ENCODE peak calls at places on chromosomes 1 and 21, in ten cellular contexts. One of them, this sample, is unnamed.

GRCh38 chr1:114510235-114511047 is 562 bp downstream of the TRIM33 start:
- DNase-seq in brain microvascular endothelial cell: peak; percentile 12
- DNase-seq in non-pigmented ciliary epithelial cell: no peak
- DNase-seq in cardiac muscle cell: peak; percentile 43
- DNase-seq in activated T-cell treated with anti-CD3 and anti-CD28 coated beads, Interleukin-2, amount 50 U/mL, for 48 hours: peak; percentile 69
- DNase-seq in foreskin keratinocyte: no peak
- DNase-seq in GM13976: no peak
- DNase-seq in EL: peak; percentile 23
- DNase-seq in iPS DF 6.9: no peak
- DNase-seq in HS-5: peak; percentile 10
- DNase-seq in this sample: peak; percentile 59

GRCh38 chr1:231206856-231207255 is 34.2 kb upstream of the GNPAT start:
- DNase-seq in brain microvascular endothelial cell: peak; percentile 34
- DNase-seq in non-pigmented ciliary epithelial cell: no peak
- DNase-seq in cardiac muscle cell: peak; percentile 36
- DNase-seq in activated T-cell treated with anti-CD3 and anti-CD28 coated beads, Interleukin-2, amount 50 U/mL, for 48 hours: no peak
- DNase-seq in foreskin keratinocyte: no peak
- DNase-seq in GM13976: no peak
- DNase-seq in EL: peak; percentile 21
- DNase-seq in iPS DF 6.9: no peak
- DNase-seq in HS-5: no peak
- DNase-seq in this sample: no peak

GRCh38 chr1:82759035-82759434 is 958.3 kb downstream of the ADGRL2 start:
- DNase-seq in brain microvascular endothelial cell: no peak
- DNase-seq in non-pigmented ciliary epithelial cell: no peak
- DNase-seq in cardiac muscle cell: no peak
- DNase-seq in activated T-cell treated with anti-CD3 and anti-CD28 coated beads, Interleukin-2, amount 50 U/mL, for 48 hours: no peak
- DNase-seq in foreskin keratinocyte: no peak
- DNase-seq in GM13976: no peak
- DNase-seq in EL: no peak
- DNase-seq in iPS DF 6.9: no peak
- DNase-seq in HS-5: no peak
- DNase-seq in this sample: no peak

GRCh38 chr1:67472056-67472455 is 41.9 kb upstream of the SERBP1 start:
- DNase-seq in brain microvascular endothelial cell: no peak
- DNase-seq in non-pigmented ciliary epithelial cell: no peak
- DNase-seq in cardiac muscle cell: no peak
- DNase-seq in activated T-cell treated with anti-CD3 and anti-CD28 coated beads, Interleukin-2, amount 50 U/mL, for 48 hours: no peak
- DNase-seq in foreskin keratinocyte: no peak
- DNase-seq in GM13976: no peak
- DNase-seq in EL: no peak
- DNase-seq in iPS DF 6.9: no peak
- DNase-seq in HS-5: no peak
- DNase-seq in this sample: no peak

GRCh38 chr1:230877139-230877923 is 9.0 kb upstream of the C1orf198 start:
- DNase-seq in brain microvascular endothelial cell: peak; percentile 66
- DNase-seq in non-pigmented ciliary epithelial cell: no peak
- DNase-seq in cardiac muscle cell: peak; percentile 46
- DNase-seq in activated T-cell treated with anti-CD3 and anti-CD28 coated beads, Interleukin-2, amount 50 U/mL, for 48 hours: no peak
- DNase-seq in foreskin keratinocyte: no peak
- DNase-seq in GM13976: no peak
- DNase-seq in EL: peak; percentile 72
- DNase-seq in iPS DF 6.9: no peak
- DNase-seq in HS-5: no peak
- DNase-seq in this sample: no peak

GRCh38 chr21:42997053-42997452 is 22.7 kb downstream of the PKNOX1 start:
- DNase-seq in brain microvascular endothelial cell: peak; percentile 92
- DNase-seq in non-pigmented ciliary epithelial cell: peak; percentile 92
- DNase-seq in cardiac muscle cell: peak; percentile 96
- DNase-seq in activated T-cell treated with anti-CD3 and anti-CD28 coated beads, Interleukin-2, amount 50 U/mL, for 48 hours: peak; percentile 29
- DNase-seq in foreskin keratinocyte: peak; percentile 47
- DNase-seq in GM13976: no peak
- DNase-seq in EL: peak; percentile 94
- DNase-seq in iPS DF 6.9: no peak
- DNase-seq in HS-5: peak; percentile 92
- DNase-seq in this sample: no peak

GRCh38 chr21:42375141-42375905 is 9.0 kb upstream of the TFF1 start:
- DNase-seq in brain microvascular endothelial cell: no peak
- DNase-seq in non-pigmented ciliary epithelial cell: no peak
- DNase-seq in cardiac muscle cell: no peak
- DNase-seq in activated T-cell treated with anti-CD3 and anti-CD28 coated beads, Interleukin-2, amount 50 U/mL, for 48 hours: peak; percentile 35
- DNase-seq in foreskin keratinocyte: no peak
- DNase-seq in GM13976: no peak
- DNase-seq in EL: no peak
- DNase-seq in iPS DF 6.9: no peak
- DNase-seq in HS-5: no peak
- DNase-seq in this sample: no peak

GRCh38 chr1:51484591-51484990 is 34.5 kb downstream of the EPS15 start:
- DNase-seq in brain microvascular endothelial cell: peak; percentile 5
- DNase-seq in non-pigmented ciliary epithelial cell: no peak
- DNase-seq in cardiac muscle cell: no peak
- DNase-seq in activated T-cell treated with anti-CD3 and anti-CD28 coated beads, Interleukin-2, amount 50 U/mL, for 48 hours: no peak
- DNase-seq in foreskin keratinocyte: peak; percentile 7
- DNase-seq in GM13976: no peak
- DNase-seq in EL: peak; percentile 21
- DNase-seq in iPS DF 6.9: no peak
- DNase-seq in HS-5: no peak
- DNase-seq in this sample: no peak

GRCh38 chr1:76314730-76315129 is 240.2 kb downstream of the ST6GALNAC3 start:
- DNase-seq in brain microvascular endothelial cell: no peak
- DNase-seq in non-pigmented ciliary epithelial cell: peak; percentile 1
- DNase-seq in cardiac muscle cell: no peak
- DNase-seq in activated T-cell treated with anti-CD3 and anti-CD28 coated beads, Interleukin-2, amount 50 U/mL, for 48 hours: no peak
- DNase-seq in foreskin keratinocyte: no peak
- DNase-seq in GM13976: no peak
- DNase-seq in EL: no peak
- DNase-seq in iPS DF 6.9: no peak
- DNase-seq in HS-5: no peak
- DNase-seq in this sample: no peak

GRCh38 chr21:29376556-29376955 is 77.8 kb downstream of the BACH1 start:
- DNase-seq in brain microvascular endothelial cell: peak; percentile 15
- DNase-seq in non-pigmented ciliary epithelial cell: no peak
- DNase-seq in cardiac muscle cell: peak; percentile 34
- DNase-seq in activated T-cell treated with anti-CD3 and anti-CD28 coated beads, Interleukin-2, amount 50 U/mL, for 48 hours: peak; percentile 74
- DNase-seq in foreskin keratinocyte: no peak
- DNase-seq in GM13976: peak; percentile 55
- DNase-seq in EL: peak; percentile 43
- DNase-seq in iPS DF 6.9: peak; percentile 50
- DNase-seq in HS-5: no peak
- DNase-seq in this sample: no peak

GRCh38 chr1:60583696-60584095 is 498.7 kb upstream of the NFIA start:
- DNase-seq in brain microvascular endothelial cell: no peak
- DNase-seq in non-pigmented ciliary epithelial cell: no peak
- DNase-seq in cardiac muscle cell: no peak
- DNase-seq in activated T-cell treated with anti-CD3 and anti-CD28 coated beads, Interleukin-2, amount 50 U/mL, for 48 hours: no peak
- DNase-seq in foreskin keratinocyte: no peak
- DNase-seq in GM13976: no peak
- DNase-seq in EL: no peak
- DNase-seq in iPS DF 6.9: no peak
- DNase-seq in HS-5: no peak
- DNase-seq in this sample: no peak

GRCh38 chr21:33655591-33656221 is 13.4 kb downstream of the ITSN1 start:
- DNase-seq in brain microvascular endothelial cell: peak; percentile 85
- DNase-seq in non-pigmented ciliary epithelial cell: peak; percentile 95
- DNase-seq in cardiac muscle cell: peak; percentile 87
- DNase-seq in activated T-cell treated with anti-CD3 and anti-CD28 coated beads, Interleukin-2, amount 50 U/mL, for 48 hours: no peak
- DNase-seq in foreskin keratinocyte: peak; percentile 95
- DNase-seq in GM13976: no peak
- DNase-seq in EL: peak; percentile 97
- DNase-seq in iPS DF 6.9: no peak
- DNase-seq in HS-5: peak; percentile 97
- DNase-seq in this sample: no peak

GRCh38 chr1:50973875-50974617 is 4.0 kb downstream of the CDKN2C start:
- DNase-seq in brain microvascular endothelial cell: no peak
- DNase-seq in non-pigmented ciliary epithelial cell: no peak
- DNase-seq in cardiac muscle cell: no peak
- DNase-seq in activated T-cell treated with anti-CD3 and anti-CD28 coated beads, Interleukin-2, amount 50 U/mL, for 48 hours: no peak
- DNase-seq in foreskin keratinocyte: no peak
- DNase-seq in GM13976: no peak
- DNase-seq in EL: no peak
- DNase-seq in iPS DF 6.9: no peak
- DNase-seq in HS-5: no peak
- DNase-seq in this sample: no peak

GRCh38 chr1:230292739-230293720 is 133.1 kb downstream of the PGBD5 start:
- DNase-seq in brain microvascular endothelial cell: no peak
- DNase-seq in non-pigmented ciliary epithelial cell: no peak
- DNase-seq in cardiac muscle cell: no peak
- DNase-seq in activated T-cell treated with anti-CD3 and anti-CD28 coated beads, Interleukin-2, amount 50 U/mL, for 48 hours: no peak
- DNase-seq in foreskin keratinocyte: no peak
- DNase-seq in GM13976: no peak
- DNase-seq in EL: no peak
- DNase-seq in iPS DF 6.9: no peak
- DNase-seq in HS-5: no peak
- DNase-seq in this sample: no peak

GRCh38 chr1:178544531-178544930 is 31.6 kb downstream of the TEX35 start:
- DNase-seq in brain microvascular endothelial cell: no peak
- DNase-seq in non-pigmented ciliary epithelial cell: no peak
- DNase-seq in cardiac muscle cell: no peak
- DNase-seq in activated T-cell treated with anti-CD3 and anti-CD28 coated beads, Interleukin-2, amount 50 U/mL, for 48 hours: no peak
- DNase-seq in foreskin keratinocyte: peak; percentile 37
- DNase-seq in GM13976: no peak
- DNase-seq in EL: no peak
- DNase-seq in iPS DF 6.9: no peak
- DNase-seq in HS-5: no peak
- DNase-seq in this sample: no peak

GRCh38 chr1:156859523-156860112 is 701 bp upstream of the INSRR start:
- DNase-seq in brain microvascular endothelial cell: no peak
- DNase-seq in non-pigmented ciliary epithelial cell: no peak
- DNase-seq in cardiac muscle cell: peak; percentile 32
- DNase-seq in activated T-cell treated with anti-CD3 and anti-CD28 coated beads, Interleukin-2, amount 50 U/mL, for 48 hours: peak; percentile 62
- DNase-seq in foreskin keratinocyte: no peak
- DNase-seq in GM13976: peak; percentile 68
- DNase-seq in EL: peak; percentile 28
- DNase-seq in iPS DF 6.9: no peak
- DNase-seq in HS-5: no peak
- DNase-seq in this sample: no peak

GRCh38 chr1:77322061-77322900 is 40.5 kb downstream of the AK5 start:
- DNase-seq in brain microvascular endothelial cell: peak; percentile 69
- DNase-seq in non-pigmented ciliary epithelial cell: peak; percentile 65
- DNase-seq in cardiac muscle cell: peak; percentile 62
- DNase-seq in activated T-cell treated with anti-CD3 and anti-CD28 coated beads, Interleukin-2, amount 50 U/mL, for 48 hours: no peak
- DNase-seq in foreskin keratinocyte: peak; percentile 95
- DNase-seq in GM13976: no peak
- DNase-seq in EL: peak; percentile 77
- DNase-seq in iPS DF 6.9: no peak
- DNase-seq in HS-5: peak; percentile 86
- DNase-seq in this sample: no peak

GRCh38 chr1:231943084-231943483 is 316.5 kb downstream of the DISC1 start:
- DNase-seq in brain microvascular endothelial cell: no peak
- DNase-seq in non-pigmented ciliary epithelial cell: no peak
- DNase-seq in cardiac muscle cell: no peak
- DNase-seq in activated T-cell treated with anti-CD3 and anti-CD28 coated beads, Interleukin-2, amount 50 U/mL, for 48 hours: no peak
- DNase-seq in foreskin keratinocyte: no peak
- DNase-seq in GM13976: no peak
- DNase-seq in EL: no peak
- DNase-seq in iPS DF 6.9: no peak
- DNase-seq in HS-5: no peak
- DNase-seq in this sample: no peak

GRCh38 chr1:193262661-193263060 is 76.2 kb upstream of the B3GALT2 start:
- DNase-seq in brain microvascular endothelial cell: no peak
- DNase-seq in non-pigmented ciliary epithelial cell: no peak
- DNase-seq in cardiac muscle cell: no peak
- DNase-seq in activated T-cell treated with anti-CD3 and anti-CD28 coated beads, Interleukin-2, amount 50 U/mL, for 48 hours: no peak
- DNase-seq in foreskin keratinocyte: no peak
- DNase-seq in GM13976: no peak
- DNase-seq in EL: no peak
- DNase-seq in iPS DF 6.9: no peak
- DNase-seq in HS-5: no peak
- DNase-seq in this sample: no peak

GRCh38 chr1:40316595-40317393 is at the start of gene COL9A2:
- DNase-seq in brain microvascular endothelial cell: no peak
- DNase-seq in non-pigmented ciliary epithelial cell: no peak
- DNase-seq in cardiac muscle cell: peak; percentile 37
- DNase-seq in activated T-cell treated with anti-CD3 and anti-CD28 coated beads, Interleukin-2, amount 50 U/mL, for 48 hours: peak; percentile 74
- DNase-seq in foreskin keratinocyte: no peak
- DNase-seq in GM13976: peak; percentile 77
- DNase-seq in EL: peak; percentile 45
- DNase-seq in iPS DF 6.9: no peak
- DNase-seq in HS-5: no peak
- DNase-seq in this sample: peak; percentile 47

GRCh38 chr1:85258536-85259117 is 835 bp downstream of the C1orf52 start:
- DNase-seq in brain microvascular endothelial cell: no peak
- DNase-seq in non-pigmented ciliary epithelial cell: no peak
- DNase-seq in cardiac muscle cell: peak; percentile 45
- DNase-seq in activated T-cell treated with anti-CD3 and anti-CD28 coated beads, Interleukin-2, amount 50 U/mL, for 48 hours: no peak
- DNase-seq in foreskin keratinocyte: no peak
- DNase-seq in GM13976: no peak
- DNase-seq in EL: peak; percentile 45
- DNase-seq in iPS DF 6.9: no peak
- DNase-seq in HS-5: no peak
- DNase-seq in this sample: no peak

GRCh38 chr1:43796111-43796581 is 88.8 kb downstream of the ST3GAL3 start:
- DNase-seq in brain microvascular endothelial cell: peak; percentile 50
- DNase-seq in non-pigmented ciliary epithelial cell: peak; percentile 35
- DNase-seq in cardiac muscle cell: peak; percentile 79
- DNase-seq in activated T-cell treated with anti-CD3 and anti-CD28 coated beads, Interleukin-2, amount 50 U/mL, for 48 hours: no peak
- DNase-seq in foreskin keratinocyte: no peak
- DNase-seq in GM13976: no peak
- DNase-seq in EL: peak; percentile 66
- DNase-seq in iPS DF 6.9: no peak
- DNase-seq in HS-5: no peak
- DNase-seq in this sample: no peak

GRCh38 chr1:229027622-229028182 is 243.2 kb upstream of the RAB4A start:
- DNase-seq in brain microvascular endothelial cell: peak; percentile 1
- DNase-seq in non-pigmented ciliary epithelial cell: peak; percentile 15
- DNase-seq in cardiac muscle cell: peak; percentile 95
- DNase-seq in activated T-cell treated with anti-CD3 and anti-CD28 coated beads, Interleukin-2, amount 50 U/mL, for 48 hours: peak; percentile 48
- DNase-seq in foreskin keratinocyte: no peak
- DNase-seq in GM13976: no peak
- DNase-seq in EL: peak; percentile 14
- DNase-seq in iPS DF 6.9: no peak
- DNase-seq in HS-5: peak; percentile 16
- DNase-seq in this sample: no peak

GRCh38 chr1:17858027-17858426 is 102.9 kb downstream of the ACTL8 start:
- DNase-seq in brain microvascular endothelial cell: no peak
- DNase-seq in non-pigmented ciliary epithelial cell: no peak
- DNase-seq in cardiac muscle cell: peak; percentile 64
- DNase-seq in activated T-cell treated with anti-CD3 and anti-CD28 coated beads, Interleukin-2, amount 50 U/mL, for 48 hours: no peak
- DNase-seq in foreskin keratinocyte: no peak
- DNase-seq in GM13976: no peak
- DNase-seq in EL: peak; percentile 38
- DNase-seq in iPS DF 6.9: no peak
- DNase-seq in HS-5: no peak
- DNase-seq in this sample: no peak

GRCh38 chr1:103497404-103497803 is 28.1 kb upstream of the RNPC3 start:
- DNase-seq in brain microvascular endothelial cell: no peak
- DNase-seq in non-pigmented ciliary epithelial cell: no peak
- DNase-seq in cardiac muscle cell: no peak
- DNase-seq in activated T-cell treated with anti-CD3 and anti-CD28 coated beads, Interleukin-2, amount 50 U/mL, for 48 hours: no peak
- DNase-seq in foreskin keratinocyte: no peak
- DNase-seq in GM13976: no peak
- DNase-seq in EL: no peak
- DNase-seq in iPS DF 6.9: no peak
- DNase-seq in HS-5: no peak
- DNase-seq in this sample: no peak

GRCh38 chr1:39272027-39272790 is 67.7 kb downstream of the MACF1 start:
- DNase-seq in brain microvascular endothelial cell: no peak
- DNase-seq in non-pigmented ciliary epithelial cell: no peak
- DNase-seq in cardiac muscle cell: no peak
- DNase-seq in activated T-cell treated with anti-CD3 and anti-CD28 coated beads, Interleukin-2, amount 50 U/mL, for 48 hours: no peak
- DNase-seq in foreskin keratinocyte: no peak
- DNase-seq in GM13976: peak; percentile 41
- DNase-seq in EL: no peak
- DNase-seq in iPS DF 6.9: no peak
- DNase-seq in HS-5: no peak
- DNase-seq in this sample: peak; percentile 63

GRCh38 chr1:179151908-179152682 is 70.2 kb downstream of the TOR3A start:
- DNase-seq in brain microvascular endothelial cell: no peak
- DNase-seq in non-pigmented ciliary epithelial cell: no peak
- DNase-seq in cardiac muscle cell: no peak
- DNase-seq in activated T-cell treated with anti-CD3 and anti-CD28 coated beads, Interleukin-2, amount 50 U/mL, for 48 hours: no peak
- DNase-seq in foreskin keratinocyte: no peak
- DNase-seq in GM13976: no peak
- DNase-seq in EL: no peak
- DNase-seq in iPS DF 6.9: no peak
- DNase-seq in HS-5: no peak
- DNase-seq in this sample: no peak

GRCh38 chr1:200053639-200054038 is 26.1 kb downstream of the NR5A2 start:
- DNase-seq in brain microvascular endothelial cell: no peak
- DNase-seq in non-pigmented ciliary epithelial cell: no peak
- DNase-seq in cardiac muscle cell: no peak
- DNase-seq in activated T-cell treated with anti-CD3 and anti-CD28 coated beads, Interleukin-2, amount 50 U/mL, for 48 hours: no peak
- DNase-seq in foreskin keratinocyte: no peak
- DNase-seq in GM13976: no peak
- DNase-seq in EL: no peak
- DNase-seq in iPS DF 6.9: no peak
- DNase-seq in HS-5: no peak
- DNase-seq in this sample: no peak